ENCODE peak calls at places on chromosomes 3 and 15, in six cellular contexts. S is suprapubic skin; W is CD8-positive, alpha-beta T cell; N is stomach; I is cardiac muscle cell; C is A549. Z is an unnamed sample.

GRCh38 chr3:136473716-136474326 is 223.7 kb downstream of the PCCB start:
- DNase-seq in S (no peak), W (no peak), N (no peak), I (peak; percentile 27), C (no peak), Z (no peak)

GRCh38 chr3:186839874-186840641 is 2.5 kb upstream of the ADIPOQ start:
- DNase-seq in S (no peak), W (peak; percentile 21), N (no peak), I (peak; percentile 94), C (no peak), Z (no peak)

GRCh38 chr15:40821195-40821594 is 7.3 kb downstream of the PPP1R14D start:
- DNase-seq in S (no peak), W (no peak), N (no peak), I (no peak), C (no peak), Z (no peak)

GRCh38 chr3:185661772-185662171 is 75.7 kb downstream of the SENP2 start:
- DNase-seq in S (no peak), W (no peak), N (no peak), I (no peak), C (no peak), Z (no peak)

GRCh38 chr3:128496602-128497304 is 3.8 kb upstream of the GATA2 start:
- DNase-seq in S (peak; percentile 65), W (no peak), N (no peak), I (peak; percentile 52), C (no peak), Z (no peak)

GRCh38 chr3:105877625-105877913 is 8.8 kb upstream of the CBLB start:
- DNase-seq in S (no peak), W (no peak), N (no peak), I (no peak), C (no peak), Z (no peak)

GRCh38 chr15:70559223-70559823 is 204.0 kb downstream of the UACA start:
- DNase-seq in S (peak; percentile 40), W (peak; percentile 83), N (peak; percentile 38), I (peak; percentile 67), C (no peak), Z (no peak)

GRCh38 chr3:153414972-153415371 is 252.9 kb downstream of the RAP2B start:
- DNase-seq in S (no peak), W (no peak), N (no peak), I (no peak), C (no peak), Z (no peak)

GRCh38 chr3:78186404-78186803 is 1146.5 kb downstream of the ROBO2 start:
- DNase-seq in S (no peak), W (no peak), N (no peak), I (no peak), C (no peak), Z (no peak)

GRCh38 chr3:128351476-128352085 is 115.1 kb downstream of the DNAJB8 start:
- DNase-seq in S (no peak), W (no peak), N (no peak), I (no peak), C (no peak), Z (no peak)

GRCh38 chr15:58438956-58439355 is 7.2 kb downstream of the LIPC start:
- DNase-seq in S (no peak), W (no peak), N (no peak), I (peak; percentile 73), C (peak; percentile 75), Z (no peak)

GRCh38 chr3:7190094-7190493 is 329.2 kb downstream of the GRM7 start:
- DNase-seq in S (no peak), W (no peak), N (no peak), I (peak; percentile 2), C (no peak), Z (no peak)

GRCh38 chr3:170524072-170524471 is 61.8 kb downstream of the SLC7A14 start:
- DNase-seq in S (no peak), W (no peak), N (no peak), I (peak; percentile 18), C (no peak), Z (no peak)

GRCh38 chr3:54761661-54762060 is 166.2 kb downstream of the LRTM1 start:
- DNase-seq in S (no peak), W (no peak), N (no peak), I (no peak), C (no peak), Z (no peak)
- TF ChIP-seq CTCF in S (no peak), W (no peak), N (no peak), I (no peak), C (no peak), Z (no peak)

GRCh38 chr3:25021816-25022215 is 406.2 kb upstream of the RARB start:
- DNase-seq in S (no peak), W (no peak), N (no peak), I (peak; percentile 66), C (no peak), Z (no peak)
- TF ChIP-seq CTCF in S (peak; percentile 20), W (no peak), N (no peak), I (peak; percentile 65), C (peak; percentile 41), Z (peak; percentile 56)

DNA sequence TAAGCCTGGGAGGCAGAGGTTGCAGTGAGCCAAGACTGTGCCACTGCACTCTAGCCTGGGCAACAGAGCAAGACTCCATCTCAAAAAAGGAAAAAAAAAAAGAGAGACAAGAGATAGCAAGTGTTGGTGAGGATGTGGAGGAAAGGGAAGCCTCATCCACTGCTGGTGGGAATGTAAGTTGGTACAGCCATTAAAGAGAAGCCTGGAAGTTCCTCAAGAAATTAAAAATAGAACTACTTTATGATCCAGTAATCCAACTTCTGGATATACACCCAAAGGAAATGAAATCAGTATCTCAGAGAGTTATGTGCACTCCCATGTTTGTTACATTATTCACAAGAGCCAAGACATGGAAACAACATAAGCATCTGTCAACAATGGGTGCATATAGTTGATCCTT is 14.9 kb downstream of the PYGO1 start:
- DNase-seq in S (no peak), W (no peak), N (no peak), I (no peak), C (no peak), Z (no peak)
- TF ChIP-seq CTCF in S (no peak), W (no peak), N (no peak), I (no peak), C (no peak), Z (no peak)

DNA sequence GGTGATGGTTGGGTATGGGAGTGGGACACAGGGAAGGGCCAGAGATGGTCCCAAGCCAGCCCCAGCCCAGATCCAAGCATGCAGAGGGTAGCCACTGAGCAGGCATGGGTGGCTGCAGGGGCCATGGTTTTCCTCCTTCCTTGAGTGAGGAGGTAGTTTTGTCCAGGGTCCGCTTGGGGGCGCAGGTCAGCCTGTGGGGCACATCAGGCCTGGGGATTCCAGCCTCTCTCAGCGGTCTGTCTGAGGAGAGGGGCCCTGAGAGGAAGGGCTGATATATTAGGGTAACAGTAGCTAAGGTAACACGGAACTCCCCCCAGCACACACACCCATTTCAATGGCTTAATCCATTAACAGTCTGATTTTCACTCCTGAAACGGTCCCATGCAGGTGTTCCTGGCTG is 22.7 kb upstream of the LCTL start:
- DNase-seq in S (no peak), W (no peak), N (no peak), I (no peak), C (no peak), Z (no peak)
- TF ChIP-seq CTCF in S (no peak), W (no peak), N (no peak), I (peak; percentile 25), C (peak; percentile 18), Z (no peak)

GRCh38 chr15:85598203-85598602 is 196.5 kb downstream of the KLHL25 start:
- DNase-seq in S (no peak), W (no peak), N (no peak), I (peak; percentile 37), C (no peak), Z (no peak)

GRCh38 chr15:85598718-85599398 is 195.9 kb downstream of the KLHL25 start:
- DNase-seq in S (no peak), W (no peak), N (no peak), I (peak; percentile 25), C (no peak), Z (no peak)

GRCh38 chr15:85597155-85597815 is 197.4 kb downstream of the KLHL25 start:
- DNase-seq in S (no peak), W (no peak), N (no peak), I (no peak), C (no peak), Z (no peak)

GRCh38 chr15:85603160-85603559 is 191.6 kb downstream of the KLHL25 start:
- DNase-seq in S (no peak), W (no peak), N (no peak), I (no peak), C (no peak), Z (no peak)

GRCh38 chr15:85600001-85600400 is 194.7 kb downstream of the KLHL25 start:
- DNase-seq in S (no peak), W (no peak), N (no peak), I (no peak), C (no peak), Z (no peak)
- TF ChIP-seq CTCF in S (no peak), W (no peak), N (no peak), I (no peak), C (no peak), Z (no peak)

GRCh38 chr3:46998121-46998851 is 18.8 kb downstream of the NBEAL2 start:
- DNase-seq in S (no peak), W (peak; percentile 87), N (peak; percentile 87), I (peak; percentile 68), C (peak; percentile 64), Z (no peak)

GRCh38 chr3:46997453-46998091 is 18.1 kb downstream of the NBEAL2 start:
- DNase-seq in S (no peak), W (no peak), N (no peak), I (no peak), C (no peak), Z (no peak)

GRCh38 chr3:47000198-47000815 is 20.8 kb downstream of the NBEAL2 start:
- DNase-seq in S (no peak), W (no peak), N (no peak), I (no peak), C (no peak), Z (no peak)

GRCh38 chr3:46999516-47000197 is 20.2 kb downstream of the NBEAL2 start:
- DNase-seq in S (no peak), W (no peak), N (no peak), I (no peak), C (no peak), Z (no peak)

GRCh38 chr3:46998852-46999515 is 19.5 kb downstream of the NBEAL2 start:
- DNase-seq in S (no peak), W (no peak), N (no peak), I (no peak), C (no peak), Z (no peak)
- TF ChIP-seq CTCF in S (no peak), W (peak; percentile 8), N (no peak), I (no peak), C (no peak), Z (no peak)

DNA sequence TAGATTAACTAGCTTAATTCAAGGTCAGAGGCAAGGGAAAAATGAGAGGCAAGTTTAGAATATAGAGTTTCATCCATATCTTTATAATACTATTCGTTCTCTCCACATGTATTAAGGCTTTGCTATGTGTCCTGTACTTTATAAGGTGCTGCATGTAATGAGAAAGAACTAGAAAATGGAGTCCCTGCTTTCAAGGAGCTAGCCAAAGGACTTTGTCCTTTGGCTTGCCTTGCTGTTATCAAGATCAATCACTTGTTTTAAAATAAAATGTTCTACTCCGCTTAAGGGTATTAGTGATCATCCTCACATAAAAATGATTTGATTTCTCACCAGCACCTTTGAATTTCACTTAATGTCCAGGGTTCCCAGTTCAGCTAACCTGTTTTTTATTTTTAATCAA is 470.9 kb downstream of the WDR72 start:
- DNase-seq in S (no peak), W (no peak), N (no peak), I (no peak), C (no peak), Z (no peak)
- TF ChIP-seq CTCF in S (no peak), W (no peak), N (no peak), I (no peak), C (no peak), Z (no peak)

GRCh38 chr3:124992041-124992440 is 57.5 kb upstream of the MUC13 start:
- DNase-seq in S (no peak), W (no peak), N (no peak), I (no peak), C (no peak), Z (no peak)
- TF ChIP-seq CTCF in S (no peak), W (no peak), N (no peak), I (no peak), C (no peak), Z (no peak)